ENCODE peak calls at places on chromosomes 13 and 19, in ten cellular contexts. E, N, J, L, X, T, R, K, S and G are unnamed samples.

GRCh38 chr19:38852231-38853044 is 2.7 kb upstream of the HNRNPL start:
- DNase-seq in L (peak; percentile 49), R (peak; percentile 68), E (peak; percentile 81), J (peak; percentile 63), X (peak; percentile 76), K (peak; percentile 56), N (peak; percentile 73), S (peak; percentile 79), T (peak; percentile 65), G (no peak)

GRCh38 chr13:114112231-114112825 is 20.1 kb downstream of the RASA3 start:
- DNase-seq in L (no peak), X (no peak), N (no peak), S (peak; percentile 45), K (no peak), J (peak; percentile 13), E (peak; percentile 44), T (peak; percentile 6), R (peak; percentile 2), G (peak; percentile 26)

GRCh38 chr13:33164331-33164730 is 121.2 kb downstream of the STARD13 start:
- DNase-seq in X (no peak), J (no peak), R (no peak), L (no peak), S (no peak), K (no peak), E (no peak), T (no peak), N (no peak), G (no peak)

GRCh38 chr19:2477732-2478191 is 1.8 kb downstream of the GADD45B start:
- DNase-seq in K (no peak), E (peak; percentile 69), L (no peak), X (peak; percentile 82), N (peak; percentile 56), S (peak; percentile 49), T (peak; percentile 54), R (peak; percentile 41), J (peak; percentile 40), G (peak; percentile 33)

GRCh38 chr19:28519950-28520861 is 692.7 kb downstream of the UQCRFS1 start:
- DNase-seq in E (no peak), S (no peak), K (no peak), R (no peak), N (no peak), L (no peak), T (no peak), J (no peak), X (peak; percentile 42), G (peak; percentile 71)

GRCh38 chr19:53102701-53103140 is 501 bp downstream of the ZNF160 start:
- DNase-seq in E (peak; percentile 57), S (peak; percentile 31), T (peak; percentile 19), K (peak; percentile 29), N (peak; percentile 48), J (peak; percentile 26), L (peak; percentile 57), X (peak; percentile 89), R (peak; percentile 38), G (peak; percentile 20)

GRCh38 chr13:42760949-42761348 is 20.4 kb upstream of the FAM216B start:
- DNase-seq in E (no peak), J (no peak), X (no peak), S (peak; percentile 70), K (no peak), L (no peak), N (no peak), T (no peak), R (no peak), G (no peak)

GRCh38 chr19:5718579-5719273 is 1.2 kb downstream of the LONP1 start:
- DNase-seq in K (no peak), E (no peak), T (no peak), S (peak; percentile 91), R (no peak), X (no peak), L (peak; percentile 41), N (no peak), J (no peak), G (no peak)

GRCh38 chr13:92626274-92626673 is 600.3 kb upstream of the GPC6 start:
- DNase-seq in X (no peak), K (no peak), T (no peak), J (no peak), S (no peak), E (no peak), N (no peak), R (no peak), L (no peak), G (no peak)

GRCh38 chr13:102769679-102770078 is 3.9 kb downstream of the TEX30 start:
- DNase-seq in K (no peak), N (no peak), S (peak; percentile 14), J (no peak), R (no peak), E (no peak), X (no peak), L (no peak), T (no peak), G (no peak)

GRCh38 chr13:44163108-44163507 is 210.5 kb upstream of the SERP2 start:
- DNase-seq in E (no peak), K (no peak), R (no peak), L (no peak), X (no peak), J (no peak), N (no peak), S (no peak), T (no peak), G (no peak)

GRCh38 chr19:11446652-11447301 is 11.3 kb downstream of the PRKCSH start:
- DNase-seq in K (peak; percentile 63), E (peak; percentile 58), L (peak; percentile 85), R (peak; percentile 43), N (peak; percentile 41), S (no peak), J (no peak), X (peak; percentile 92), T (peak; percentile 50), G (no peak)

GRCh38 chr13:73765651-73766384 is 368.4 kb downstream of the KLF12 start:
- DNase-seq in L (no peak), X (no peak), T (peak; percentile 81), R (peak; percentile 92), N (peak; percentile 90), J (peak; percentile 74), K (peak; percentile 81), S (peak; percentile 58), E (peak; percentile 89), G (peak; percentile 30)

GRCh38 chr13:33497146-33497845 is 211.7 kb upstream of the STARD13 start:
- DNase-seq in L (no peak), X (no peak), S (peak; percentile 79), N (no peak), R (no peak), J (no peak), K (no peak), T (no peak), E (no peak), G (no peak)

DNA sequence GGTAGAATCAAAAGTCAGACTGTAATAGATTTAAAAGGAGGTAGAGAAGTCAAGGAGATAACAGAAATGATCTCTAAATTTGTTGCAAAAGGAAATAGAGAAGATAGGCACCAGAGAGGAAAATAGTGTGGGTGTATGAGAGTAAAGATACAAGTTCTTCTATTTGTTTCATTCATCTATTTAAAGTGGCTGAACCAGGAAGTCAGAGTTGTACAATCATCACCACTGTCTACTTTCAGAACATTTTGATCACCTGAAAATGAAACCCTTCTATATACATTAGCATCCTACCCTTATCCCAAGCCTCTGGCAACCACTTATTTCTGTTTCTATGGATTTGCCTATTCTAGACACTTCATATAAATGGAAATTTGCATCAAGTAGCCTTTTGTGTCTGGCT is 36.7 kb downstream of the INTS6 start:
- DNase-seq in L (no peak), T (no peak), X (no peak), J (no peak), E (no peak), S (no peak), K (no peak), N (no peak), R (no peak), G (no peak)
- H3K27ac ChIP-seq in L (no peak overlapping the region), T (no peak overlapping the region), X (no peak overlapping the region), J (no peak overlapping the region), E (no peak overlapping the region), S (no peak overlapping the region), K (no peak overlapping the region), N (no peak overlapping the region), R (no peak overlapping the region), G (no peak overlapping the region)

DNA sequence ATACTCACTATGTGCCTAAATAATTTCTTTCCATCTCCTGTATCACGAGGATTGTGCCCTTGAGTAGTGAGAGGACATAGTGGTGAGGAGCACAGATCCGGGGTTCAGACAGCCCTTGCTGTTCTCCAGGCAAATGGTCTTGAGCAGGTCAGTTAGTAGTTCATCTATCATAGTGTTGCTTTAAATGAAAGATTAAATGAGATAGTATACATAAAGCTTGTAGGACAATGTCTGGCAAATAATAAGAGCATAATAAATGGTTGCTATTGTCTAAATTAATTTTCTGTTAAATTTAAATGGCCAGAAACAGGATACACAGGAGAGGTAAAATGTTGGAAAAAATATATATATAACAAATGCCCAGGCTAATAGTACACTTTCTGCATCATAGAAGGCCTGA is 23.4 kb downstream of the FAM124A start:
- DNase-seq in R (no peak), K (no peak), J (no peak), L (no peak), T (no peak), N (no peak), X (no peak), E (no peak), S (no peak), G (no peak)
- H3K4me3 ChIP-seq in R (no peak overlapping the region), K (no peak overlapping the region), J (no peak overlapping the region), L (no peak overlapping the region), T (no peak overlapping the region), N (no peak overlapping the region), X (no peak overlapping the region), E (no peak overlapping the region), S (no peak overlapping the region), G (no peak overlapping the region)

DNA sequence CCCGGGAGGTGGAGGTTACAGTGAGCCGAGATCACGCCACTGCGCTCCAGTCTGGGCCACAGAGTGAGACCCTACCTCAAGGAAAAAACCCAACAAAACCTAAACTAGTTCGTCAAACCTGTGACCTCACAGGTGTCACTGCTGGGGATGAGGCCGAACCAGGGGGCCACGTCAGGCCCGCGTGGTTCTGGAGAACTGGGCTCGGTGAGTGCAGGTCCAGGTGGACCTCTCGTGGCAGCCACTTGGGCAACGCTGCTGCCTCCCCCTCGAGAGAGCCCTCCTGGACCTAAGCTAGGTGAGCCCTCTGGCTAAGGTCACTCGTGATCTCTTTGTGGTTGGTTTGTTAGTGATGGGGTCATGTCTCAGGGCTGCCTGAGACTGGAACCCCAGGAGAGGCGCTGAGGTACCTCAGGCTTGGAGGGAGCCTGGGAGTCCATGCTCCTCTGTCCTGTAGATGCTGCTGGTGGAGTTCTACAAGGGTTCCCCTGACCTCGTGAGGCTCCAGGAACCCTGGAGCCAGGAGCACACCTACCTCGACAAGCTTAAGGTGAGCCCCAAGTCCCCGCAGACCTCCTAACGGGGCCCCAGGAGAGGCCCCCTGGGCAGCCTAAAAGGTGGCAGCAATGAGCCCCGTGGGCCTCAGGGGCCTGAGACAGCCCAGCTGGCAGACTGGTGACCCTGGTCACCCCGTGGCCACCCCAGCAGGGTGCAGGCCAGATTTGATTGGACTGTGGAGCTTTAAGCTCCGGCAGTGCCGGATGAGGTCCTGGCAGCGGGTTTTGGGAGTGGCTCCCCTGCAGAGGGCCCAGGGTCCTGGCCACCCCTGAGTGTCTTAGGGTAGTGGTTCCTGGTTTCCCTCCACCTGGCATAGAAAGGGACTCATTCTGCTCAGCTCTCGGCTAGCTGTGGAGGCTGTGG is 15.6 kb downstream of the MPND start:
- DNase-seq in K (no peak), R (no peak), X (no peak), S (no peak), N (no peak), E (no peak), T (no peak), L (no peak), J (no peak), G (no peak)
- TF ChIP-seq POLR2A in K (no peak), R (no peak), X (no peak), S (no peak), N (no peak), E (no peak), T (no peak), L (peak; percentile 18), J (no peak), G (no peak)

GRCh38 chr13:70756088-70756487 is 647.8 kb upstream of the KLHL1 start:
- DNase-seq in T (no peak), R (no peak), L (no peak), S (no peak), E (no peak), X (no peak), K (no peak), N (no peak), J (no peak), G (no peak)
- H3K27ac ChIP-seq in T (no peak overlapping the region), R (no peak overlapping the region), L (no peak overlapping the region), S (no peak overlapping the region), E (no peak overlapping the region), X (no peak overlapping the region), K (no peak overlapping the region), N (no peak overlapping the region), J (no peak overlapping the region), G (no peak overlapping the region)